ENCODE peak calls at places on chromosomes 13 and 19, in seven cellular contexts. F, E, K, J, R, T and Y are unnamed samples. For H3K27me3, the result is how much of the 10 kb centered on the place peaks cover.

GRCh38 chr13:23518231-23518630 is 52.0 kb upstream of the TNFRSF19 start:
- DNase-seq in E (no peak), R (no peak), K (no peak), T (no peak), J (no peak), F (no peak), Y (no peak)

GRCh38 chr13:104694397-104694796 is 1628.2 kb upstream of the SLC10A2 start:
- DNase-seq in F (no peak), J (no peak), K (no peak), T (no peak), E (no peak), R (no peak), Y (no peak)

GRCh38 chr13:97856001-97856675 is 97.3 kb upstream of the IPO5 start:
- DNase-seq in F (peak), J (peak), R (peak), K (peak), T (no peak), E (peak), Y (no peak)

GRCh38 chr19:8329993-8330392 is 8.7 kb downstream of the RPS28 start:
- DNase-seq in F (no peak), E (no peak), T (no peak), R (no peak), K (no peak), J (no peak), Y (no peak)

GRCh38 chr19:52923782-52924593 is 760 bp upstream of the ZNF888 start:
- DNase-seq in K (peak), T (peak), J (peak), E (peak), F (peak), R (peak), Y (no peak)

GRCh38 chr19:39512964-39513363 is 2.0 kb upstream of the SELENOV start:
- DNase-seq in R (no peak), T (no peak), F (no peak), K (no peak), J (no peak), E (no peak), Y (no peak)

GRCh38 chr19:5621945-5622464 is 571 bp downstream of the SAFB2 start:
- DNase-seq in T (no peak), F (peak), J (peak), E (no peak), K (peak), R (no peak), Y (no peak)

GRCh38 chr13:38879278-38879677 is 111.4 kb downstream of the STOML3 start:
- DNase-seq in K (no peak), F (no peak), T (no peak), J (no peak), R (no peak), E (no peak), Y (peak)

GRCh38 chr19:51505904-51506303 is 4.3 kb upstream of the SIGLEC12 start:
- DNase-seq in T (no peak), K (no peak), J (no peak), F (no peak), R (no peak), E (no peak), Y (no peak)

GRCh38 chr13:28865312-28865711 is 45.2 kb downstream of the MTUS2 start:
- DNase-seq in F (no peak), R (no peak), E (no peak), T (no peak), K (no peak), J (no peak), Y (no peak)

GRCh38 chr19:56403764-56404704 is at the start of gene ZNF583:
- DNase-seq in F (peak), R (peak), E (peak), T (peak), K (peak), J (peak), Y (peak)

GRCh38 chr13:99258210-99258860 is at the start of gene GPR18:
- DNase-seq in T (no peak), K (no peak), F (no peak), J (no peak), E (no peak), R (peak), Y (peak)

GRCh38 chr19:44212865-44213346 is 574 bp downstream of the ZNF227 start:
- DNase-seq in J (no peak), E (no peak), F (peak), T (no peak), K (no peak), R (peak), Y (no peak)

GRCh38 chr19:35879068-35879467 is 10.7 kb downstream of the APLP1 start:
- DNase-seq in T (no peak), F (no peak), J (no peak), K (no peak), E (no peak), R (no peak), Y (no peak)

GRCh38 chr13:22175815-22176214 is 504.9 kb downstream of the FGF9 start:
- DNase-seq in E (no peak), F (no peak), J (no peak), K (no peak), R (no peak), T (no peak), Y (no peak)

GRCh38 chr13:43377955-43378354 is 354.6 kb downstream of the DNAJC15 start:
- DNase-seq in K (peak), E (no peak), J (no peak), T (peak), F (no peak), R (peak), Y (no peak)

GRCh38 chr19:57887195-57887941 is 1.5 kb downstream of the ZNF814 start:
- DNase-seq in J (no peak), F (no peak), R (no peak), T (no peak), E (no peak), K (no peak), Y (peak)

GRCh38 chr13:102402292-102402691 is 444 bp upstream of the FGF14 start:
- DNase-seq in T (no peak), K (peak), J (peak), E (peak), F (peak), R (peak), Y (no peak)

GRCh38 chr13:36385471-36385870 is 39.3 kb upstream of the SPART start:
- DNase-seq in E (no peak), K (no peak), F (no peak), T (no peak), R (peak), J (no peak), Y (no peak)

GRCh38 chr19:37932985-37933953 is 26.3 kb downstream of the SIPA1L3 start:
- DNase-seq in K (no peak), J (no peak), E (peak), R (peak), T (peak), F (no peak), Y (peak)

GRCh38 chr13:77390391-77390790 is 63.5 kb upstream of the MYCBP2 start:
- DNase-seq in R (no peak), J (no peak), E (no peak), F (no peak), K (no peak), T (no peak), Y (no peak)

GRCh38 chr13:48816696-48817095 is 159.0 kb upstream of the FNDC3A start:
- DNase-seq in J (no peak), R (peak), F (no peak), E (no peak), T (no peak), K (no peak), Y (no peak)
- H3K4me3 ChIP-seq in J (no peak), R (no peak), F (no peak), E (no peak), T (no peak), K (no peak), Y (no peak)

GRCh38 chr19:3039641-3040077 is 10.6 kb upstream of the TLE2 start:
- DNase-seq in J (no peak), K (peak), R (no peak), T (no peak), E (no peak), F (no peak), Y (peak)
- H3K27me3 ChIP-seq in J (under half), K (under half), R (under half), T (under half), E (under half), F (under half), Y (under half)

GRCh38 chr13:44870456-44870929 is 118.8 kb downstream of the NUFIP1 start:
- DNase-seq in F (peak), R (no peak), E (peak), T (peak), J (peak), K (peak), Y (peak)
- H3K4me3 ChIP-seq in F (no peak), R (no peak), E (no peak), T (no peak), J (no peak), K (no peak), Y (no peak)

DNA sequence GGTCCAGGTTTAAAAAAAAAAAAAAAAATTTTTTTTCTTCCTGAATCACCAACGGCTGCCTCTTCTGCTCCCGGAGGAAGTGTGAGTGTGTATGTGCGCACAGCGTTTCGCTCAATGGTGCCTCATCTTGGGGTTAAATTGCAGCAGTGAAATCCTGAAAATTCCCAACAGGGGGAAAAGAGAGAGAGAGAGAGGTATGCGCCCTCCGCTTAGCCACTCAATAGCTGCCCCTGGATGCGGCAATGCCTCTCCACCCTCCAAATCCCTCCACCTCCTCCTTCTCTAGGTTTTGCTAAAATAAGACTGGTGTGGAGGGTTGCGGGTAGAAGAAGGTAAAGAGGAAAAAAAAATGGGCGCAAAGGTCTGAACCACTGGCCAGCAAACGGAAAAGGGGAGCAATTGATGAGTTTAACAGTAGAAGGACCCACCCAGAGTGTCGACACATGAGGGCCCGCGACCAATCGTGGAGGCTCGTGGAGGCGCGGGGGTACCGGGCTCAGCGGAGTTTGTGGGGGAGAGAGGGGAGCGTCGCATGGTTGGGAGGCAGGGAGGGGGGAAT is 853 bp upstream of the CACNA1A start:
- DNase-seq in R (no peak), J (no peak), K (no peak), E (no peak), F (no peak), T (no peak), Y (no peak)
- H3K27me3 ChIP-seq in R (under half), J (under half), K (under half), E (half or more), F (half or more), T (half or more), Y (under half)

GRCh38 chr13:91351980-91352379 is 4.5 kb downstream of the MIR17HG start:
- DNase-seq in T (no peak), F (no peak), K (no peak), E (no peak), R (no peak), J (no peak), Y (no peak)
- H3K4me3 ChIP-seq in T (no peak), F (no peak), K (no peak), E (no peak), R (peak), J (no peak), Y (no peak)